ENCODE peak calls at places on chromosomes 16 and 17, in ten cellular contexts. Y is stomach, I is spleen, H is A549, E is heart left ventricle, M is tibial nerve, F is IMR-90, N is HCT116, C is gastrocnemius medialis, T is body of pancreas. U is an unnamed sample. For H3K4me1, the result is how much of the 10 kb centered on the place peaks cover.

GRCh38 chr16:87671221-87671620 is 68.9 kb downstream of the JPH3 start:
- DNase-seq in F (no peak), I (no peak), M (no peak), N (peak), Y (no peak), C (no peak), T (no peak), E (no peak), H (no peak), U (no peak)

GRCh38 chr16:23031508-23032098 is 117.6 kb downstream of the USP31 start:
- DNase-seq in I (no peak), C (no peak), M (no peak), Y (no peak), E (no peak), N (no peak), H (no peak), T (no peak), F (no peak), U (no peak)

GRCh38 chr17:33494156-33494555 is 201.1 kb upstream of the ASIC2 start:
- DNase-seq in F (no peak), M (no peak), E (no peak), Y (no peak), C (no peak), T (no peak), H (no peak), N (no peak), I (no peak), U (no peak)

GRCh38 chr17:39547713-39548478 is 59.8 kb downstream of the NEUROD2 start:
- DNase-seq in F (no peak), T (peak), I (peak), E (peak), N (peak), H (peak), C (peak), M (peak), Y (peak), U (peak)

GRCh38 chr17:40548491-40548981 is 16.7 kb downstream of the CCR7 start:
- DNase-seq in Y (peak), F (no peak), T (no peak), C (no peak), I (peak), H (no peak), M (no peak), N (no peak), E (no peak), U (peak)

GRCh38 chr17:10640475-10640874 is 16.6 kb downstream of the MYH3 start:
- DNase-seq in T (no peak), F (no peak), I (no peak), E (no peak), H (no peak), C (no peak), N (no peak), Y (no peak), M (no peak), U (no peak)

GRCh38 chr16:79703066-79703465 is 102.5 kb upstream of the MAF start:
- DNase-seq in M (no peak), H (no peak), E (no peak), T (no peak), Y (no peak), C (no peak), F (no peak), N (no peak), I (no peak), U (no peak)

GRCh38 chr17:14143678-14144077 is 74.4 kb downstream of the COX10 start:
- DNase-seq in M (no peak), Y (peak), N (no peak), E (no peak), T (peak), C (peak), F (peak), I (no peak), H (no peak), U (no peak)

GRCh38 chr17:78019367-78019975 is 61.0 kb downstream of the TNRC6C start:
- DNase-seq in H (peak), I (no peak), M (no peak), C (no peak), Y (no peak), E (no peak), F (peak), T (no peak), N (peak), U (no peak)

GRCh38 chr16:71423865-71424264 is 18.0 kb downstream of the TLE7 start:
- DNase-seq in Y (no peak), C (no peak), E (no peak), M (no peak), I (peak), F (no peak), H (no peak), T (no peak), N (no peak), U (no peak)

GRCh38 chr16:55052335-55053070 is 121.8 kb downstream of the IRX5 start:
- DNase-seq in F (no peak), I (peak), T (no peak), H (no peak), C (no peak), M (no peak), Y (no peak), E (no peak), N (no peak), U (no peak)

GRCh38 chr16:71421911-71422310 is 19.9 kb downstream of the TLE7 start:
- DNase-seq in E (no peak), C (no peak), I (peak), T (peak), M (no peak), F (no peak), Y (no peak), H (peak), N (peak), U (no peak)

GRCh38 chr17:34445145-34445544 is 82.1 kb upstream of the CCL1 start:
- DNase-seq in H (no peak), Y (no peak), E (no peak), F (no peak), M (no peak), C (no peak), T (no peak), N (no peak), I (no peak), U (peak)

GRCh38 chr16:75860654-75861053 is 134.4 kb upstream of the CPHXL start:
- DNase-seq in T (peak), N (no peak), M (no peak), Y (no peak), E (no peak), F (no peak), H (no peak), C (no peak), I (peak), U (no peak)

GRCh38 chr17:47172698-47173565 is 16.2 kb downstream of the CDC27 start:
- DNase-seq in T (no peak), C (no peak), Y (no peak), E (no peak), F (no peak), M (no peak), I (no peak), H (no peak), N (no peak), U (no peak)

GRCh38 chr17:56083475-56083874 is 69.8 kb upstream of the ANKFN1 start:
- DNase-seq in F (no peak), H (no peak), T (no peak), M (no peak), N (no peak), C (no peak), Y (no peak), I (no peak), E (no peak), U (no peak)

GRCh38 chr17:41500131-41500911 is 5.1 kb downstream of the KRT13 start:
- DNase-seq in E (no peak), F (peak), H (peak), C (no peak), Y (no peak), T (no peak), M (no peak), I (no peak), N (peak), U (no peak)

GRCh38 chr17:19021622-19022083 is 17.1 kb upstream of the FAM83G start:
- DNase-seq in F (no peak), N (no peak), H (no peak), T (no peak), I (peak), Y (no peak), C (no peak), E (peak), M (no peak), U (no peak)

GRCh38 chr16:25006504-25007055 is 8.6 kb downstream of the ARHGAP17 start:
- DNase-seq in M (no peak), I (no peak), Y (no peak), T (peak), N (no peak), C (no peak), E (no peak), H (no peak), F (peak), U (peak)

GRCh38 chr16:78640886-78641285 is 541.4 kb downstream of the WWOX start:
- DNase-seq in F (no peak), Y (no peak), I (no peak), N (no peak), E (no peak), T (no peak), C (no peak), M (no peak), H (no peak), U (no peak)

DNA sequence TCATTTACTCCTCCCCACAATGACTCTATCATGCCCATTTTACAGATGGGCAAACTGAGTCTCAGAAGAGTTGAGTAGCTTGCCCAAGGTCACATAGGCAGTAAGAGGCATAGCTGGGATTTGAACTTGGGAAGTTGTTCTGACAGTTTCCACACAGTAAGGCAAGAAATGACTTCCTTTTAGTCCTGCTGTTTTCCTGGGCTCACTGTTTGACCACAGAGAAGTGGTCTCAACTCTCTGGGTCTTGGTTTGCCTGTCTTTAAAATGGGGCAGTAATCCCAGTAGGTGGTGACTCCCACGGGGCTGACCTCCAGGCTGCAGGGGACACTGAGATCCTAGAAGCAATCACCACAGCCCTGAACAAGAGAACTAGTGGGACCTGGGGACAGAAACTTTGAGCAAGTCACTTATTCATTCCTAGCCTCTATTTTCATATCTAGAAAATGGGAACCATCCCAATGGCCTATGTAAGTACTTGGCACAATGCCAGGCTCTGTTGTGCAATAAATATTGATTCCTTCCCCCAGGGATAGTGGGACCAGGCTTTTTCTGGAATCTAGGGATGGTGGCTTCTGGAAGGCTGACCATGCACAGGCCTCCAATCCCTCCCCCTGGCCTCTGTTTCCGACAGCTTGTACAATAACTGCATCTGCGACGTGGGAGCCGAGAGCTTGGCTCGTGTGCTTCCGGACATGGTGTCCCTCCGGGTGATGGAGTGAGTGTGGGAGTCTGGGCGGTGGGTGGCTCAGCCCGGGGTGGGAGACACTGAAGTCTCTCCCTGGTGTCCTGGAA is 20.5 kb downstream of the DEXI start:
- DNase-seq in I (peak), F (no peak), E (peak), T (no peak), C (no peak), M (no peak), Y (no peak), N (no peak), H (no peak), U (no peak)
- TF ChIP-seq POLR2A in I (no peak), F (no peak), E (no peak), T (no peak), C (no peak), M (no peak), Y (no peak), N (no peak), H (no peak), U (no peak)

DNA sequence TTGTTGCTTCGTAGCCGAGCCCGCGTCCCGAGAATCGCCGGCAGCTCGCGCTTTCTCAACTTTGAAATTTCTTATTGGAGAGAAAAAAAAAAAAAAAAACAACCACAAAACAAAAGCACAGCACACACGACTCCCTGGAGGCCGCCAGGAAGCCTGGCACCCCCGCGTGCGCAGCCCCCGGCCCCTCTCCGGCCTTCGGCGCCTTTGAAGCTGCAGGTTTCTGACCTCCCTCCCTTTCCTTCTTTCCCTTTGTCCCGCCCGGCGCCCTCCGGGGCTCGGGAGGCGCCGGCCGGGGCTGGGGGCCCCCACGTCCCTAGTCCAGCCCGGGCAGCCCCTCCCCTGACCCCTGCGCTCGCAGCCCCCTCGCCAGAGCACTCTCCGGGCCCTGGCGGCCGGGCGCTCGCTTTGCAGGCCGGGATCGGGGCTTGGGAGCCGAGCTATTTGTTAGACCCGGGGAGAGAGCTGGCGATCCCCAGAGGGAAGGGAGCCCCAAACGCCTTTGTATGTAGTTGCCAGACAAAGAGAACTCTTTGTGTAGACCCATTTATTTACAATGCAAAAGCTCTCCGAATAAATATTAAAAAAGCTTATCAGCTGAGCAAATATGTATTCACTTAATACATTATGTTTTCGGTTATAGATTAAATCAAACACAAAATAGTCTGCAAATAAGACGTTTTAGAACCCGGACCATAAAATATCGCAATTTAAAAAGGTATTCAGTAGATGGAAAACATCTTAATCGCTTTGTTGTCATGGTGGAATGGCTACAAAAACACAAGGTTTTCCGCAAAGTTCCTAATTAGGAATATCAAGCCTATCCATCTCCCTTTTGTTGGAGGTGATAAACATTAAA is 2.3 kb downstream of the BAHCC1 start:
- DNase-seq in H (peak), T (no peak), E (no peak), I (no peak), Y (peak), F (peak), C (no peak), M (no peak), N (no peak), U (no peak)
- TF ChIP-seq CTCF in H (no peak), T (peak), E (peak), I (no peak), Y (peak), F (no peak), C (no peak), M (no peak), N (peak), U (peak)

GRCh38 chr17:58333396-58334207 is 5.0 kb upstream of the TSPOAP1 start:
- DNase-seq in M (no peak), I (peak), Y (no peak), N (no peak), E (peak), T (no peak), H (no peak), F (no peak), C (no peak), U (no peak)

GRCh38 chr17:58334661-58335060 is 6.1 kb upstream of the TSPOAP1 start:
- DNase-seq in I (peak), C (no peak), M (no peak), F (no peak), N (no peak), E (peak), T (no peak), H (no peak), Y (no peak), U (no peak)

GRCh38 chr17:58335779-58336455 is 7.3 kb upstream of the TSPOAP1 start:
- DNase-seq in Y (peak), T (peak), E (peak), M (no peak), N (no peak), I (peak), H (no peak), F (no peak), C (no peak), U (peak)

GRCh38 chr17:58336456-58337094 is 8.0 kb upstream of the TSPOAP1 start:
- DNase-seq in E (no peak), C (no peak), H (no peak), I (peak), N (no peak), Y (no peak), M (no peak), F (peak), T (peak), U (no peak)

GRCh38 chr17:58335061-58335731 is 6.6 kb upstream of the TSPOAP1 start:
- DNase-seq in M (no peak), E (peak), I (peak), N (no peak), F (no peak), Y (no peak), H (no peak), C (no peak), T (no peak), U (no peak)
- H3K4me1 ChIP-seq in M (under half), E (under half), I (half or more), N (under half), F (under half), Y (under half), H (under half), C (under half), T (under half), U (under half)

GRCh38 chr16:4697867-4698291 is 4.5 kb downstream of the NUDT16L1 start:
- DNase-seq in I (no peak), M (no peak), Y (no peak), F (no peak), T (no peak), E (no peak), N (no peak), H (no peak), C (no peak), U (no peak)
- TF ChIP-seq POLR2A in I (no peak), M (no peak), Y (no peak), F (no peak), T (no peak), E (no peak), N (no peak), H (no peak), C (no peak), U (no peak)

GRCh38 chr16:88867561-88868246 is 1.2 kb upstream of the PABPN1L start:
- DNase-seq in Y (no peak), H (no peak), I (no peak), F (no peak), M (no peak), T (no peak), C (no peak), N (no peak), E (no peak), U (no peak)
- TF ChIP-seq CTCF in Y (no peak), H (no peak), I (no peak), F (no peak), M (no peak), T (no peak), C (no peak), N (no peak), E (no peak), U (no peak)

GRCh38 chr16:85812811-85813700 is 13.6 kb downstream of the COX4I1 start:
- DNase-seq in Y (no peak), E (no peak), H (no peak), I (no peak), N (no peak), C (no peak), F (no peak), T (no peak), M (no peak), U (no peak)

GRCh38 chr16:85810097-85810741 is 10.7 kb downstream of the COX4I1 start:
- DNase-seq in I (no peak), H (no peak), Y (no peak), F (no peak), T (peak), E (no peak), N (no peak), C (no peak), M (no peak), U (no peak)

GRCh38 chr16:85810742-85811115 is 11.2 kb downstream of the COX4I1 start:
- DNase-seq in I (no peak), H (no peak), M (no peak), F (no peak), Y (no peak), E (no peak), T (no peak), N (no peak), C (no peak), U (no peak)

GRCh38 chr16:85809645-85810044 is 10.2 kb downstream of the COX4I1 start:
- DNase-seq in H (no peak), F (no peak), I (no peak), C (no peak), T (no peak), E (no peak), Y (no peak), N (no peak), M (no peak), U (no peak)

GRCh38 chr16:85812031-85812807 is 12.7 kb downstream of the COX4I1 start:
- DNase-seq in C (no peak), N (no peak), H (no peak), I (no peak), T (no peak), M (no peak), F (no peak), E (no peak), Y (no peak), U (no peak)
- H3K4me1 ChIP-seq in C (under half), N (under half), H (under half), I (under half), T (under half), M (under half), F (under half), E (under half), Y (under half), U (under half)

GRCh38 chr16:31004658-31005057 is 5.8 kb downstream of the STX1B start:
- DNase-seq in I (no peak), N (no peak), C (no peak), H (no peak), T (no peak), F (no peak), M (no peak), Y (no peak), E (no peak), U (no peak)

GRCh38 chr16:31006589-31006988 is 3.8 kb downstream of the STX1B start:
- DNase-seq in H (no peak), T (no peak), N (no peak), E (no peak), C (no peak), M (no peak), Y (no peak), F (no peak), I (no peak), U (no peak)

GRCh38 chr16:31003744-31004143 is 6.7 kb downstream of the STX1B start:
- DNase-seq in E (no peak), Y (no peak), F (no peak), I (no peak), M (no peak), T (no peak), C (no peak), N (no peak), H (no peak), U (no peak)

GRCh38 chr16:31006086-31006385 is 4.4 kb downstream of the STX1B start:
- DNase-seq in I (no peak), E (no peak), Y (no peak), H (no peak), M (no peak), N (no peak), C (no peak), T (no peak), F (peak), U (no peak)

GRCh38 chr16:31005350-31006085 is 4.9 kb downstream of the STX1B start:
- DNase-seq in N (no peak), I (no peak), Y (no peak), F (peak), T (no peak), C (no peak), H (no peak), M (no peak), E (no peak), U (no peak)
- TF ChIP-seq POLR2A in N (no peak), I (no peak), Y (no peak), F (no peak), T (no peak), C (no peak), H (no peak), M (no peak), E (no peak), U (no peak)

GRCh38 chr17:43890240-43890639 is 17.1 kb downstream of the MPP2 start:
- DNase-seq in Y (no peak), M (no peak), T (no peak), E (no peak), C (no peak), F (no peak), H (no peak), N (no peak), I (no peak), U (no peak)
- TF ChIP-seq CTCF in Y (no peak), M (no peak), T (no peak), E (no peak), C (no peak), F (no peak), H (no peak), N (no peak), I (no peak), U (no peak)

GRCh38 chr17:72336804-72337070 is 215.9 kb downstream of the SOX9 start:
- DNase-seq in Y (no peak), F (no peak), E (no peak), H (no peak), I (no peak), T (no peak), M (no peak), C (no peak), N (no peak), U (no peak)
- H3K4me1 ChIP-seq in Y (under half), F (under half), E (under half), H (under half), I (under half), T (under half), M (under half), C (under half), N (under half), U (under half)

U was measured in right lobe of liver.